ENCODE peak calls at places on chromosomes 6 and 20, in nine cellular contexts. One of them, this sample, is unnamed.

GRCh38 chr20:760751-761417 is 7.4 kb downstream of the SLC52A3 start:
- DNase-seq in Calu3: no peak
- DNase-seq in tibial artery: no peak
- DNase-seq in transverse colon: no peak
- DNase-seq in brain microvascular endothelial cell: no peak
- DNase-seq in SK-N-SH: peak
- DNase-seq in fibroblast of lung: no peak
- DNase-seq in epithelial cell of esophagus: peak
- DNase-seq in AG09309: no peak
- DNase-seq in this sample: no peak

GRCh38 chr20:18263723-18264122 is 24.6 kb upstream of the ZNF133 start:
- DNase-seq in SK-N-SH: no peak
- DNase-seq in epithelial cell of esophagus: peak
- DNase-seq in fibroblast of lung: no peak
- DNase-seq in transverse colon: peak
- DNase-seq in tibial artery: no peak
- DNase-seq in brain microvascular endothelial cell: no peak
- DNase-seq in Calu3: peak
- DNase-seq in AG09309: no peak
- DNase-seq in this sample: no peak

GRCh38 chr6:33738879-33739278 is 7.8 kb downstream of the IP6K3 start:
- DNase-seq in brain microvascular endothelial cell: no peak
- DNase-seq in transverse colon: no peak
- DNase-seq in Calu3: no peak
- DNase-seq in AG09309: no peak
- DNase-seq in epithelial cell of esophagus: no peak
- DNase-seq in tibial artery: no peak
- DNase-seq in SK-N-SH: no peak
- DNase-seq in fibroblast of lung: no peak
- DNase-seq in this sample: no peak

GRCh38 chr20:21303872-21304586 is 898 bp downstream of the XRN2 start:
- DNase-seq in Calu3: no peak
- DNase-seq in epithelial cell of esophagus: no peak
- DNase-seq in SK-N-SH: no peak
- DNase-seq in transverse colon: no peak
- DNase-seq in AG09309: no peak
- DNase-seq in brain microvascular endothelial cell: no peak
- DNase-seq in tibial artery: no peak
- DNase-seq in fibroblast of lung: peak
- DNase-seq in this sample: no peak

GRCh38 chr6:122563364-122564052 is 46.7 kb upstream of the PKIB start:
- DNase-seq in Calu3: no peak
- DNase-seq in transverse colon: no peak
- DNase-seq in tibial artery: no peak
- DNase-seq in SK-N-SH: no peak
- DNase-seq in AG09309: no peak
- DNase-seq in epithelial cell of esophagus: peak
- DNase-seq in fibroblast of lung: no peak
- DNase-seq in brain microvascular endothelial cell: no peak
- DNase-seq in this sample: no peak

GRCh38 chr6:43929511-43929910 is 159.5 kb downstream of the VEGFA start:
- DNase-seq in Calu3: no peak
- DNase-seq in epithelial cell of esophagus: no peak
- DNase-seq in fibroblast of lung: no peak
- DNase-seq in brain microvascular endothelial cell: no peak
- DNase-seq in SK-N-SH: no peak
- DNase-seq in AG09309: no peak
- DNase-seq in transverse colon: no peak
- DNase-seq in tibial artery: no peak
- DNase-seq in this sample: no peak

GRCh38 chr6:53543341-53544010 is 1.4 kb downstream of the GCLC start:
- DNase-seq in tibial artery: no peak
- DNase-seq in epithelial cell of esophagus: no peak
- DNase-seq in SK-N-SH: no peak
- DNase-seq in brain microvascular endothelial cell: no peak
- DNase-seq in transverse colon: no peak
- DNase-seq in fibroblast of lung: peak
- DNase-seq in AG09309: no peak
- DNase-seq in Calu3: no peak
- DNase-seq in this sample: no peak

GRCh38 chr20:24692429-24693190 is 223.2 kb downstream of the SYNDIG1 start:
- DNase-seq in SK-N-SH: peak
- DNase-seq in transverse colon: no peak
- DNase-seq in fibroblast of lung: no peak
- DNase-seq in Calu3: no peak
- DNase-seq in AG09309: no peak
- DNase-seq in epithelial cell of esophagus: no peak
- DNase-seq in brain microvascular endothelial cell: no peak
- DNase-seq in tibial artery: no peak
- DNase-seq in this sample: peak

GRCh38 chr20:62557425-62557824 is 81.6 kb upstream of the GATA5 start:
- DNase-seq in tibial artery: no peak
- DNase-seq in AG09309: no peak
- DNase-seq in brain microvascular endothelial cell: no peak
- DNase-seq in transverse colon: no peak
- DNase-seq in SK-N-SH: no peak
- DNase-seq in epithelial cell of esophagus: peak
- DNase-seq in fibroblast of lung: no peak
- DNase-seq in Calu3: peak
- DNase-seq in this sample: no peak

GRCh38 chr20:1858859-1859258 is 36.3 kb upstream of the SIRPA start:
- DNase-seq in brain microvascular endothelial cell: no peak
- DNase-seq in tibial artery: no peak
- DNase-seq in epithelial cell of esophagus: no peak
- DNase-seq in AG09309: no peak
- DNase-seq in fibroblast of lung: no peak
- DNase-seq in transverse colon: no peak
- DNase-seq in SK-N-SH: no peak
- DNase-seq in Calu3: no peak
- DNase-seq in this sample: no peak

GRCh38 chr6:4485735-4486134 is 290.5 kb upstream of the CDYL start:
- DNase-seq in Calu3: no peak
- DNase-seq in AG09309: no peak
- DNase-seq in brain microvascular endothelial cell: no peak
- DNase-seq in fibroblast of lung: no peak
- DNase-seq in tibial artery: no peak
- DNase-seq in epithelial cell of esophagus: no peak
- DNase-seq in transverse colon: no peak
- DNase-seq in SK-N-SH: no peak
- DNase-seq in this sample: no peak

GRCh38 chr6:68718379-68719073 is 83.4 kb downstream of the ADGRB3 start:
- DNase-seq in AG09309: no peak
- DNase-seq in epithelial cell of esophagus: peak
- DNase-seq in fibroblast of lung: peak
- DNase-seq in transverse colon: no peak
- DNase-seq in tibial artery: no peak
- DNase-seq in Calu3: no peak
- DNase-seq in SK-N-SH: no peak
- DNase-seq in brain microvascular endothelial cell: peak
- DNase-seq in this sample: no peak

GRCh38 chr6:49736017-49736508 is 8.1 kb downstream of the CRISP3 start:
- DNase-seq in epithelial cell of esophagus: no peak
- DNase-seq in transverse colon: no peak
- DNase-seq in tibial artery: no peak
- DNase-seq in Calu3: no peak
- DNase-seq in SK-N-SH: no peak
- DNase-seq in fibroblast of lung: no peak
- DNase-seq in brain microvascular endothelial cell: no peak
- DNase-seq in AG09309: no peak
- DNase-seq in this sample: no peak

GRCh38 chr6:1392813-1393640 is 3.7 kb downstream of the FOXF2 start:
- DNase-seq in fibroblast of lung: peak
- DNase-seq in Calu3: no peak
- DNase-seq in transverse colon: no peak
- DNase-seq in tibial artery: no peak
- DNase-seq in SK-N-SH: no peak
- DNase-seq in AG09309: no peak
- DNase-seq in epithelial cell of esophagus: no peak
- DNase-seq in brain microvascular endothelial cell: no peak
- DNase-seq in this sample: no peak

GRCh38 chr6:157688960-157689599 is 134.0 kb upstream of the SNX9 start:
- DNase-seq in epithelial cell of esophagus: no peak
- DNase-seq in brain microvascular endothelial cell: no peak
- DNase-seq in fibroblast of lung: no peak
- DNase-seq in AG09309: no peak
- DNase-seq in transverse colon: peak
- DNase-seq in tibial artery: no peak
- DNase-seq in Calu3: peak
- DNase-seq in SK-N-SH: no peak
- DNase-seq in this sample: no peak

GRCh38 chr20:47784599-47785320 is 521 bp downstream of the SULF2 start:
- DNase-seq in AG09309: no peak
- DNase-seq in tibial artery: no peak
- DNase-seq in brain microvascular endothelial cell: no peak
- DNase-seq in transverse colon: peak
- DNase-seq in epithelial cell of esophagus: peak
- DNase-seq in SK-N-SH: peak
- DNase-seq in fibroblast of lung: peak
- DNase-seq in Calu3: peak
- DNase-seq in this sample: no peak

GRCh38 chr20:40887100-40887499 is 141.5 kb upstream of the TOP1 start:
- DNase-seq in transverse colon: no peak
- DNase-seq in epithelial cell of esophagus: no peak
- DNase-seq in SK-N-SH: no peak
- DNase-seq in AG09309: no peak
- DNase-seq in tibial artery: no peak
- DNase-seq in fibroblast of lung: no peak
- DNase-seq in Calu3: peak
- DNase-seq in brain microvascular endothelial cell: no peak
- DNase-seq in this sample: no peak

GRCh38 chr6:130524552-130524951 is 158.7 kb downstream of the TMEM200A start:
- DNase-seq in transverse colon: no peak
- DNase-seq in SK-N-SH: no peak
- DNase-seq in fibroblast of lung: no peak
- DNase-seq in brain microvascular endothelial cell: no peak
- DNase-seq in tibial artery: no peak
- DNase-seq in Calu3: no peak
- DNase-seq in AG09309: no peak
- DNase-seq in epithelial cell of esophagus: no peak
- DNase-seq in this sample: no peak

GRCh38 chr20:402496-402885 is 5.6 kb upstream of the RBCK1 start:
- DNase-seq in SK-N-SH: no peak
- DNase-seq in AG09309: no peak
- DNase-seq in epithelial cell of esophagus: no peak
- DNase-seq in transverse colon: no peak
- DNase-seq in Calu3: no peak
- DNase-seq in brain microvascular endothelial cell: no peak
- DNase-seq in tibial artery: no peak
- DNase-seq in fibroblast of lung: no peak
- DNase-seq in this sample: no peak

GRCh38 chr6:36546958-36547645 is at the start of gene STK38:
- DNase-seq in tibial artery: peak
- DNase-seq in fibroblast of lung: peak
- DNase-seq in SK-N-SH: peak
- DNase-seq in epithelial cell of esophagus: peak
- DNase-seq in brain microvascular endothelial cell: peak
- DNase-seq in Calu3: peak
- DNase-seq in AG09309: peak
- DNase-seq in transverse colon: peak
- DNase-seq in this sample: peak
- TF ChIP-seq CTCF in tibial artery: peak
- TF ChIP-seq CTCF in fibroblast of lung: peak
- TF ChIP-seq CTCF in SK-N-SH: peak
- TF ChIP-seq CTCF in epithelial cell of esophagus: no peak
- TF ChIP-seq CTCF in brain microvascular endothelial cell: peak
- TF ChIP-seq CTCF in Calu3: no peak
- TF ChIP-seq CTCF in AG09309: peak
- TF ChIP-seq CTCF in transverse colon: no peak
- TF ChIP-seq CTCF in this sample: peak

GRCh38 chr20:57146155-57146554 is 120.3 kb downstream of the BMP7 start:
- DNase-seq in brain microvascular endothelial cell: no peak
- DNase-seq in tibial artery: no peak
- DNase-seq in Calu3: no peak
- DNase-seq in epithelial cell of esophagus: no peak
- DNase-seq in transverse colon: no peak
- DNase-seq in fibroblast of lung: no peak
- DNase-seq in SK-N-SH: no peak
- DNase-seq in AG09309: no peak
- DNase-seq in this sample: no peak
- TF ChIP-seq CTCF in brain microvascular endothelial cell: no peak
- TF ChIP-seq CTCF in tibial artery: no peak
- TF ChIP-seq CTCF in Calu3: no peak
- TF ChIP-seq CTCF in epithelial cell of esophagus: no peak
- TF ChIP-seq CTCF in transverse colon: no peak
- TF ChIP-seq CTCF in fibroblast of lung: no peak
- TF ChIP-seq CTCF in SK-N-SH: no peak
- TF ChIP-seq CTCF in AG09309: no peak
- TF ChIP-seq CTCF in this sample: no peak

DNA sequence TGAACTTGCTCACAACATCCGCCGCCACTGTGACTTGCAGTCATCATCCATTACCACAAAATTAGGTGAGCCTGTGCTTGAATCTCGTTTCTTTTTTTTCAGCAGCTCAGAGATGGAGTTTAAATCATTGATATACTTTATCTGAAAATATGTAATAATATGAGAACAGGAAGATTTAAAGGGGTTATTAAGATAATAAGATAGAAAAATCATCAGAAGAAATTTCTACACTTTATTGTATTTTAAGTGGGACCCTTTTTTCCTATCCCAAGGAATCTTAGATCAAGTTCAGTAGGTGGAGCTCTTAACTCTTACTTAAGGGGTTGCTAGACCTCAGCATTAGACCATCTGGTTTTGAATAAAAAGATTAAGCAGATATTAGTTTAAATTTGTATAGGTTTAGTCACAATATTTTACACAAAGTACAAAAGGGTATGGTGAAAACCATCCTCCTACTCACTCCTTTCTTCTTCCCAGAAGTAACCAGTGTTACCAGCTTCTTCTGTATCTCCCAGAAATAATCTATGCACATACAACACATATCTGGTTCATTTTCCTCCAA is 9.4 kb upstream of the NCOA7 start:
- DNase-seq in tibial artery: peak
- DNase-seq in epithelial cell of esophagus: no peak
- DNase-seq in fibroblast of lung: peak
- DNase-seq in Calu3: no peak
- DNase-seq in SK-N-SH: peak
- DNase-seq in brain microvascular endothelial cell: no peak
- DNase-seq in AG09309: no peak
- DNase-seq in transverse colon: peak
- DNase-seq in this sample: no peak
- TF ChIP-seq CTCF in tibial artery: no peak
- TF ChIP-seq CTCF in epithelial cell of esophagus: no peak
- TF ChIP-seq CTCF in fibroblast of lung: peak
- TF ChIP-seq CTCF in Calu3: no peak
- TF ChIP-seq CTCF in SK-N-SH: peak
- TF ChIP-seq CTCF in brain microvascular endothelial cell: no peak
- TF ChIP-seq CTCF in AG09309: no peak
- TF ChIP-seq CTCF in transverse colon: no peak
- TF ChIP-seq CTCF in this sample: no peak

DNA sequence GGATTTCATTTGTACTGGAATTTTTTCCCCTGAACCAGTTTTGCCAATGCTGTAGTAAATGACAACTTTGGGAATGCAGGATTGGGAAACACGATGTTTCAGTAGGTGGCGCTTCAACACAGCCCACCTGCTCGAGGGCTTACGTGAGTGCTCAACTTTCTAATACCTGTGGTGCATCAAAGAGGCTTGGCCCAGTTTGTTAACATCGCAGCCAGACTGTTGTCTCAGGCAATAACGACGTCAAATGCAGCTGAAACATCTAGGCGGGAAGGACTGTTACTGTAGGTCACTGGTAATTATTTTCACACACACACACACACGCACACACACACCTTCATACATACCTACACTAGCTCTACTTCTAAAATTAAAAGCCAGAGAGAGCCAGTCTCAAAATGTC is 815.5 kb upstream of the SLC35B3 start:
- DNase-seq in Calu3: peak
- DNase-seq in tibial artery: no peak
- DNase-seq in brain microvascular endothelial cell: peak
- DNase-seq in AG09309: peak
- DNase-seq in transverse colon: peak
- DNase-seq in fibroblast of lung: peak
- DNase-seq in epithelial cell of esophagus: peak
- DNase-seq in SK-N-SH: peak
- DNase-seq in this sample: no peak
- TF ChIP-seq CTCF in Calu3: peak
- TF ChIP-seq CTCF in tibial artery: no peak
- TF ChIP-seq CTCF in brain microvascular endothelial cell: peak
- TF ChIP-seq CTCF in AG09309: peak
- TF ChIP-seq CTCF in transverse colon: peak
- TF ChIP-seq CTCF in fibroblast of lung: peak
- TF ChIP-seq CTCF in epithelial cell of esophagus: peak
- TF ChIP-seq CTCF in SK-N-SH: peak
- TF ChIP-seq CTCF in this sample: peak